ENCODE peak calls at places on chromosomes 3 and 15, in nine cellular contexts. One of them, this sample, is unnamed.
A peak's percentile ranks its signal among the peaks of the same experiment; 100 is the strongest.

GRCh38 chr3:82274897-82275296 is 513.5 kb upstream of the GBE1 start:
- DNase-seq in adrenal gland: no peak
- DNase-seq in IMR-90: no peak
- DNase-seq in mesothelial cell of epicardium: no peak
- DNase-seq in neural crest cell: no peak
- DNase-seq in kidney epithelial cell: peak; percentile 5
- DNase-seq in epithelial cell of esophagus: no peak
- DNase-seq in choroid plexus epithelial cell: no peak
- DNase-seq in neural progenitor cell: no peak
- DNase-seq in this sample: no peak

GRCh38 chr3:63429905-63430304 is 151.8 kb downstream of the SYNPR start:
- DNase-seq in choroid plexus epithelial cell: peak; percentile 3
- DNase-seq in adrenal gland: no peak
- DNase-seq in neural progenitor cell: no peak
- DNase-seq in IMR-90: no peak
- DNase-seq in neural crest cell: no peak
- DNase-seq in epithelial cell of esophagus: no peak
- DNase-seq in kidney epithelial cell: no peak
- DNase-seq in mesothelial cell of epicardium: no peak
- DNase-seq in this sample: no peak

GRCh38 chr3:186569779-186570095 is 783 bp upstream of the DNAJB11 start:
- DNase-seq in neural crest cell: no peak
- DNase-seq in IMR-90: no peak
- DNase-seq in epithelial cell of esophagus: no peak
- DNase-seq in kidney epithelial cell: no peak
- DNase-seq in mesothelial cell of epicardium: no peak
- DNase-seq in adrenal gland: no peak
- DNase-seq in neural progenitor cell: no peak
- DNase-seq in choroid plexus epithelial cell: no peak
- DNase-seq in this sample: no peak

GRCh38 chr3:24220859-24221657 is 273.6 kb downstream of the THRB start:
- DNase-seq in neural progenitor cell: peak; percentile 27
- DNase-seq in neural crest cell: no peak
- DNase-seq in epithelial cell of esophagus: peak; percentile 97
- DNase-seq in kidney epithelial cell: peak; percentile 96
- DNase-seq in mesothelial cell of epicardium: no peak
- DNase-seq in IMR-90: peak; percentile 92
- DNase-seq in adrenal gland: peak; percentile 35
- DNase-seq in choroid plexus epithelial cell: peak; percentile 94
- DNase-seq in this sample: peak; percentile 72

GRCh38 chr3:98021821-98022220 is 13.3 kb downstream of the GABRR3 start:
- DNase-seq in epithelial cell of esophagus: peak; percentile 75
- DNase-seq in neural crest cell: no peak
- DNase-seq in mesothelial cell of epicardium: no peak
- DNase-seq in neural progenitor cell: no peak
- DNase-seq in IMR-90: peak; percentile 63
- DNase-seq in adrenal gland: no peak
- DNase-seq in choroid plexus epithelial cell: peak; percentile 47
- DNase-seq in kidney epithelial cell: no peak
- DNase-seq in this sample: peak; percentile 31

GRCh38 chr15:35066094-35066493 is 19.0 kb downstream of the NANOGP8 start:
- DNase-seq in neural crest cell: no peak
- DNase-seq in mesothelial cell of epicardium: no peak
- DNase-seq in kidney epithelial cell: no peak
- DNase-seq in epithelial cell of esophagus: no peak
- DNase-seq in adrenal gland: no peak
- DNase-seq in IMR-90: no peak
- DNase-seq in neural progenitor cell: no peak
- DNase-seq in choroid plexus epithelial cell: no peak
- DNase-seq in this sample: no peak

GRCh38 chr15:59997070-59997701 is 6.9 kb upstream of the FOXB1 start:
- DNase-seq in neural progenitor cell: peak; percentile 95
- DNase-seq in IMR-90: no peak
- DNase-seq in epithelial cell of esophagus: peak; percentile 36
- DNase-seq in choroid plexus epithelial cell: no peak
- DNase-seq in neural crest cell: no peak
- DNase-seq in adrenal gland: no peak
- DNase-seq in mesothelial cell of epicardium: no peak
- DNase-seq in kidney epithelial cell: no peak
- DNase-seq in this sample: no peak

GRCh38 chr3:125257563-125257962 is 45.0 kb upstream of the SLC12A8 start:
- DNase-seq in neural crest cell: no peak
- DNase-seq in IMR-90: no peak
- DNase-seq in mesothelial cell of epicardium: no peak
- DNase-seq in kidney epithelial cell: no peak
- DNase-seq in choroid plexus epithelial cell: no peak
- DNase-seq in epithelial cell of esophagus: no peak
- DNase-seq in adrenal gland: no peak
- DNase-seq in neural progenitor cell: no peak
- DNase-seq in this sample: no peak

GRCh38 chr15:40454904-40455391 is 14.2 kb downstream of the BAHD1 start:
- DNase-seq in epithelial cell of esophagus: peak; percentile 73
- DNase-seq in mesothelial cell of epicardium: no peak
- DNase-seq in IMR-90: peak; percentile 54
- DNase-seq in neural crest cell: no peak
- DNase-seq in kidney epithelial cell: no peak
- DNase-seq in neural progenitor cell: no peak
- DNase-seq in choroid plexus epithelial cell: peak; percentile 56
- DNase-seq in adrenal gland: peak; percentile 66
- DNase-seq in this sample: peak; percentile 52

GRCh38 chr15:62558640-62559039 is 393.6 kb upstream of the C2CD4B start:
- DNase-seq in epithelial cell of esophagus: no peak
- DNase-seq in neural crest cell: no peak
- DNase-seq in choroid plexus epithelial cell: no peak
- DNase-seq in neural progenitor cell: peak; percentile 8
- DNase-seq in IMR-90: no peak
- DNase-seq in kidney epithelial cell: no peak
- DNase-seq in mesothelial cell of epicardium: no peak
- DNase-seq in adrenal gland: no peak
- DNase-seq in this sample: peak; percentile 28

GRCh38 chr3:197525706-197526105 is 30.1 kb downstream of the BDH1 start:
- DNase-seq in neural crest cell: no peak
- DNase-seq in kidney epithelial cell: no peak
- DNase-seq in mesothelial cell of epicardium: no peak
- DNase-seq in IMR-90: peak; percentile 21
- DNase-seq in epithelial cell of esophagus: peak; percentile 60
- DNase-seq in adrenal gland: no peak
- DNase-seq in neural progenitor cell: peak; percentile 39
- DNase-seq in choroid plexus epithelial cell: peak; percentile 61
- DNase-seq in this sample: no peak

GRCh38 chr15:69983696-69984265 is 113.9 kb downstream of the TLE3 start:
- DNase-seq in IMR-90: no peak
- DNase-seq in neural progenitor cell: no peak
- DNase-seq in choroid plexus epithelial cell: no peak
- DNase-seq in mesothelial cell of epicardium: no peak
- DNase-seq in epithelial cell of esophagus: peak; percentile 47
- DNase-seq in kidney epithelial cell: no peak
- DNase-seq in adrenal gland: no peak
- DNase-seq in neural crest cell: no peak
- DNase-seq in this sample: no peak

GRCh38 chr3:153513236-153513635 is 351.2 kb downstream of the RAP2B start:
- DNase-seq in kidney epithelial cell: no peak
- DNase-seq in adrenal gland: no peak
- DNase-seq in choroid plexus epithelial cell: peak; percentile 38
- DNase-seq in neural progenitor cell: peak; percentile 41
- DNase-seq in mesothelial cell of epicardium: no peak
- DNase-seq in neural crest cell: no peak
- DNase-seq in IMR-90: no peak
- DNase-seq in epithelial cell of esophagus: peak; percentile 43
- DNase-seq in this sample: peak; percentile 6

GRCh38 chr15:29978411-29979382 is 104.1 kb upstream of the GOLGA8J start:
- DNase-seq in choroid plexus epithelial cell: peak; percentile 51
- DNase-seq in epithelial cell of esophagus: no peak
- DNase-seq in mesothelial cell of epicardium: no peak
- DNase-seq in kidney epithelial cell: no peak
- DNase-seq in neural crest cell: no peak
- DNase-seq in neural progenitor cell: no peak
- DNase-seq in IMR-90: no peak
- DNase-seq in adrenal gland: no peak
- DNase-seq in this sample: no peak

GRCh38 chr15:41965441-41966413 is 6.6 kb downstream of the EHD4 start:
- DNase-seq in mesothelial cell of epicardium: no peak
- DNase-seq in choroid plexus epithelial cell: no peak
- DNase-seq in kidney epithelial cell: no peak
- DNase-seq in epithelial cell of esophagus: no peak
- DNase-seq in neural progenitor cell: no peak
- DNase-seq in neural crest cell: no peak
- DNase-seq in adrenal gland: no peak
- DNase-seq in IMR-90: peak; percentile 41
- DNase-seq in this sample: no peak

GRCh38 chr15:66842710-66843441 is 140.8 kb downstream of the SMAD6 start:
- DNase-seq in adrenal gland: peak; percentile 86
- DNase-seq in mesothelial cell of epicardium: peak; percentile 59
- DNase-seq in epithelial cell of esophagus: peak; percentile 55
- DNase-seq in neural progenitor cell: peak; percentile 50
- DNase-seq in choroid plexus epithelial cell: peak; percentile 81
- DNase-seq in IMR-90: peak; percentile 59
- DNase-seq in kidney epithelial cell: no peak
- DNase-seq in neural crest cell: peak; percentile 29
- DNase-seq in this sample: peak; percentile 89

GRCh38 chr3:185688808-185689207 is 102.7 kb downstream of the SENP2 start:
- DNase-seq in epithelial cell of esophagus: peak; percentile 99
- DNase-seq in mesothelial cell of epicardium: no peak
- DNase-seq in IMR-90: peak; percentile 99
- DNase-seq in kidney epithelial cell: peak; percentile 97
- DNase-seq in neural crest cell: peak; percentile 25
- DNase-seq in neural progenitor cell: no peak
- DNase-seq in adrenal gland: peak; percentile 80
- DNase-seq in choroid plexus epithelial cell: peak; percentile 97
- DNase-seq in this sample: peak; percentile 68

GRCh38 chr3:31532587-31533168 is at the start of gene STT3B:
- DNase-seq in IMR-90: peak; percentile 75
- DNase-seq in neural crest cell: peak; percentile 63
- DNase-seq in choroid plexus epithelial cell: peak; percentile 84
- DNase-seq in epithelial cell of esophagus: peak; percentile 87
- DNase-seq in neural progenitor cell: no peak
- DNase-seq in adrenal gland: peak; percentile 79
- DNase-seq in kidney epithelial cell: peak; percentile 19
- DNase-seq in mesothelial cell of epicardium: no peak
- DNase-seq in this sample: peak; percentile 86

GRCh38 chr15:91055548-91056331 is 33.3 kb upstream of the VPS33B start:
- DNase-seq in mesothelial cell of epicardium: no peak
- DNase-seq in neural crest cell: peak; percentile 54
- DNase-seq in kidney epithelial cell: peak; percentile 7
- DNase-seq in adrenal gland: peak; percentile 80
- DNase-seq in IMR-90: peak; percentile 55
- DNase-seq in choroid plexus epithelial cell: peak; percentile 64
- DNase-seq in epithelial cell of esophagus: peak; percentile 79
- DNase-seq in neural progenitor cell: peak; percentile 88
- DNase-seq in this sample: peak; percentile 77

DNA sequence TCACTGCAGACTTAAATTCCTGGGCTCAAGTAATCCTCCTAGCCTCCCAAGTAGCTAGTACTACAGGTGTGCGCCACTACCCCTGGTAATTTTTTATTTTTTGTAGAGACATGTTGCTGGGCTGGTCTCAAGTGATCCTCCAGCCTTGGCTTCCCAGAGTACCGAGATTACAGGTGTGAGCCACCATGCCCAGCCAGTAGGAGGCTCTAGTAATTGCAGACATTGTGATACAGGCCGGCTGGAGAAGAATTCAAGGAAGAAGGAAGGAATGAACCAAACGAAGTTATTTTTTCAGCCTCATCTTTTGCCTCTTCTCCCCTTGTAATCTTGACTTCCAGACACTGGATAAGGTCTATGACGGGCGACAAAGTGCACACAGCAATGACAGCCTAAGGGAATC is 3.2 kb upstream of the PPP4R2 start:
- DNase-seq in neural progenitor cell: no peak
- DNase-seq in kidney epithelial cell: no peak
- DNase-seq in adrenal gland: no peak
- DNase-seq in mesothelial cell of epicardium: no peak
- DNase-seq in choroid plexus epithelial cell: no peak
- DNase-seq in IMR-90: no peak
- DNase-seq in epithelial cell of esophagus: no peak
- DNase-seq in neural crest cell: no peak
- DNase-seq in this sample: no peak
- TF ChIP-seq CTCF in neural progenitor cell: peak; percentile 15
- TF ChIP-seq CTCF in kidney epithelial cell: no peak
- TF ChIP-seq CTCF in adrenal gland: no peak
- TF ChIP-seq CTCF in mesothelial cell of epicardium: no peak
- TF ChIP-seq CTCF in choroid plexus epithelial cell: peak; percentile 24
- TF ChIP-seq CTCF in IMR-90: no peak
- TF ChIP-seq CTCF in epithelial cell of esophagus: no peak
- TF ChIP-seq CTCF in neural crest cell: peak; percentile 25
- TF ChIP-seq CTCF in this sample: no peak

GRCh38 chr3:38153986-38154608 is 11.2 kb upstream of the OXSR1 start:
- DNase-seq in adrenal gland: peak; percentile 33
- DNase-seq in mesothelial cell of epicardium: no peak
- DNase-seq in neural progenitor cell: no peak
- DNase-seq in choroid plexus epithelial cell: peak; percentile 86
- DNase-seq in neural crest cell: no peak
- DNase-seq in kidney epithelial cell: no peak
- DNase-seq in epithelial cell of esophagus: peak; percentile 98
- DNase-seq in IMR-90: peak; percentile 80
- DNase-seq in this sample: peak; percentile 67
- TF ChIP-seq CTCF in adrenal gland: no peak
- TF ChIP-seq CTCF in mesothelial cell of epicardium: no peak
- TF ChIP-seq CTCF in neural progenitor cell: no peak
- TF ChIP-seq CTCF in choroid plexus epithelial cell: no peak
- TF ChIP-seq CTCF in neural crest cell: no peak
- TF ChIP-seq CTCF in kidney epithelial cell: no peak
- TF ChIP-seq CTCF in epithelial cell of esophagus: no peak
- TF ChIP-seq CTCF in IMR-90: no peak
- TF ChIP-seq CTCF in this sample: no peak

DNA sequence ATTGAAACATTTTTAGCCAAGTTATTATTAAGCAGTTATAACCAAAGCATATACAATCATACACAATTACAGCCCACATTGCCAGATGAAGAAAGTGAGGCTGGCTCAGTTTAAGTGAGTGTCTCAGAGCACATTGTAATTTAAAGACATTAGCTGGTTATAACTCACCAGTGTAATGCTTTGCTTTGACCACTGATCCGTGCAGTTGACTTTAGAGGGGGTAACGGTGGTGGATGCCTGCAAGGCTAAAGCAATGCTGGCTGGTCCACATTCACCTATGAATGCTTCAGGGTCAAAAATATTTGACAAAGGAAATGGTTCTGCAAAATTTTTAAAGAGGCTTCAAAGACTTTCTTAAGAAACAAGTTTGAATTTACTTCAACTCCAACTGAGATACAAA is 1.2 kb downstream of the C3orf85 start:
- DNase-seq in neural progenitor cell: no peak
- DNase-seq in epithelial cell of esophagus: no peak
- DNase-seq in kidney epithelial cell: peak; percentile 28
- DNase-seq in mesothelial cell of epicardium: no peak
- DNase-seq in neural crest cell: no peak
- DNase-seq in adrenal gland: no peak
- DNase-seq in IMR-90: no peak
- DNase-seq in choroid plexus epithelial cell: no peak
- DNase-seq in this sample: no peak
- TF ChIP-seq CTCF in neural progenitor cell: no peak
- TF ChIP-seq CTCF in epithelial cell of esophagus: no peak
- TF ChIP-seq CTCF in kidney epithelial cell: no peak
- TF ChIP-seq CTCF in mesothelial cell of epicardium: no peak
- TF ChIP-seq CTCF in neural crest cell: peak; percentile 30
- TF ChIP-seq CTCF in adrenal gland: no peak
- TF ChIP-seq CTCF in IMR-90: no peak
- TF ChIP-seq CTCF in choroid plexus epithelial cell: no peak
- TF ChIP-seq CTCF in this sample: peak; percentile 9

DNA sequence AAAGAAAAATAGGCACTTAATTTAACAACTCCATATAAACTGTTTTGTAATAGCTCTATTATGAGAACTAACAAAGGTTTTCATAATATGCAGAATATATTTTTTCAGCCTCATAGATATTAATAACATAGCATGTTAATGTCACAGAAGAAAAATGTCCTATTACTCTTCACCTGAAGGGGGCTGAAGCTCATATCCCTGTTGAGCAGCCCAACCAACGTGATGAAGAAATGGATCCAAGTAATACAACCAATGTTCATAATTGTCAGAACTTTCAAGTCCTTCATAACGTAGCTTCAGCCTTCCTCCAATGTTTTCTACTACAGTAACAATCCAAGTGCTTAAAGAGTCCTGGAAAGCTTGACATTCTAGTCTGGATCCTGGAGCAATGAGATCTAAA is 34.5 kb upstream of the STIMATE start:
- DNase-seq in choroid plexus epithelial cell: no peak
- DNase-seq in kidney epithelial cell: no peak
- DNase-seq in neural crest cell: no peak
- DNase-seq in adrenal gland: no peak
- DNase-seq in IMR-90: no peak
- DNase-seq in neural progenitor cell: no peak
- DNase-seq in epithelial cell of esophagus: no peak
- DNase-seq in mesothelial cell of epicardium: no peak
- DNase-seq in this sample: no peak
- TF ChIP-seq CTCF in choroid plexus epithelial cell: peak; percentile 26
- TF ChIP-seq CTCF in kidney epithelial cell: no peak
- TF ChIP-seq CTCF in neural crest cell: peak; percentile 34
- TF ChIP-seq CTCF in adrenal gland: no peak
- TF ChIP-seq CTCF in IMR-90: no peak
- TF ChIP-seq CTCF in neural progenitor cell: no peak
- TF ChIP-seq CTCF in epithelial cell of esophagus: no peak
- TF ChIP-seq CTCF in mesothelial cell of epicardium: peak; percentile 29
- TF ChIP-seq CTCF in this sample: no peak

This sample was measured in hepatocyte.